ENCODE peak calls at places on chromosome 18, in ten cellular contexts. Z is GM12865; N is Right ventricle myocardium superior; W is brain microvascular endothelial cell; V is GM10248; U is MCF 10A; P is IMR-90; L is naive thymus-derived CD8-positive, alpha-beta T cell; R is adipocyte; A is activated gamma-delta T cell treated with Interleukin-2 at 50 U/mL for 16 hours. S is an unnamed sample.

GRCh38 chr18:5709476-5710095 is 165.8 kb upstream of the EPB41L3 start:
- DNase-seq in P (no peak), Z (no peak), W (no peak), N (no peak), L (no peak), A (no peak), V (no peak), R (no peak), U (no peak), S (no peak)

GRCh38 chr18:2444201-2444875 is 127.0 kb downstream of the METTL4 start:
- DNase-seq in V (no peak), R (no peak), W (no peak), P (no peak), U (no peak), Z (no peak), L (no peak), N (no peak), A (no peak), S (no peak)

GRCh38 chr18:48605408-48605845 is 66.6 kb downstream of the CTIF start:
- DNase-seq in N (peak), W (no peak), U (peak), R (no peak), V (peak), L (no peak), P (peak), Z (peak), A (no peak), S (no peak)

GRCh38 chr18:31039426-31039825 is 3.1 kb downstream of the DSC3 start:
- DNase-seq in W (no peak), Z (no peak), V (no peak), N (no peak), P (no peak), A (no peak), U (peak), L (no peak), R (no peak), S (no peak)

GRCh38 chr18:28178720-28179119 is 1.8 kb upstream of the CDH2 start:
- DNase-seq in V (no peak), N (no peak), L (no peak), Z (no peak), U (peak), R (peak), P (peak), W (peak), A (no peak), S (peak)

GRCh38 chr18:25164837-25165791 is 186.9 kb downstream of the ZNF521 start:
- DNase-seq in L (no peak), W (peak), U (no peak), P (peak), V (peak), R (peak), Z (peak), A (no peak), N (no peak), S (peak)

GRCh38 chr18:58015045-58015444 is 29.0 kb upstream of the NEDD4L start:
- DNase-seq in L (peak), R (no peak), U (no peak), A (no peak), W (no peak), N (no peak), V (peak), P (no peak), Z (peak), S (no peak)

GRCh38 chr18:46152436-46152807 is 48.2 kb downstream of the HAUS1 start:
- DNase-seq in P (peak), U (peak), A (no peak), L (no peak), W (peak), Z (no peak), R (peak), N (peak), V (no peak), S (peak)

GRCh38 chr18:3305354-3305762 is 43.4 kb downstream of the MYL12B start:
- DNase-seq in P (peak), A (peak), R (peak), N (no peak), L (no peak), U (peak), Z (peak), V (no peak), W (peak), S (peak)

GRCh38 chr18:4758980-4759379 is 303.9 kb upstream of the DLGAP1 start:
- DNase-seq in A (no peak), W (no peak), R (no peak), N (no peak), V (no peak), Z (peak), P (no peak), U (no peak), L (no peak), S (no peak)

GRCh38 chr18:13284330-13285027 is 65.9 kb downstream of the LDLRAD4 start:
- DNase-seq in A (no peak), Z (peak), W (no peak), V (no peak), P (no peak), R (no peak), U (no peak), L (no peak), N (no peak), S (no peak)

GRCh38 chr18:30971338-30971956 is 71.1 kb downstream of the DSC3 start:
- DNase-seq in L (no peak), P (peak), R (peak), A (no peak), Z (peak), N (no peak), W (no peak), V (peak), U (peak), S (peak)

GRCh38 chr18:72830109-72830508 is 37.7 kb downstream of the NETO1 start:
- DNase-seq in U (peak), W (no peak), Z (no peak), L (no peak), N (no peak), V (no peak), P (no peak), A (no peak), R (peak), S (no peak)

GRCh38 chr18:23872701-23873550 is 141.6 kb upstream of the TTC39C start:
- DNase-seq in R (no peak), U (peak), Z (no peak), A (peak), W (no peak), P (no peak), V (no peak), N (no peak), L (peak), S (no peak)

GRCh38 chr18:7273301-7273911 is 42.5 kb downstream of the LRRC30 start:
- DNase-seq in V (no peak), A (no peak), L (no peak), W (peak), U (peak), Z (no peak), N (peak), P (peak), R (peak), S (peak)

GRCh38 chr18:57775937-57776336 is 27.2 kb downstream of the ATP8B1 start:
- DNase-seq in A (no peak), Z (no peak), V (no peak), L (no peak), N (no peak), U (peak), R (no peak), P (peak), W (no peak), S (peak)

GRCh38 chr18:36662000-36662399 is 166.8 kb downstream of the TPGS2 start:
- DNase-seq in N (no peak), L (no peak), V (no peak), R (peak), A (no peak), W (no peak), Z (peak), U (peak), P (peak), S (peak)

GRCh38 chr18:62862451-62862850 is 147.1 kb downstream of the PHLPP1 start:
- DNase-seq in A (no peak), L (no peak), U (no peak), Z (no peak), W (peak), N (no peak), V (no peak), R (no peak), P (no peak), S (no peak)

GRCh38 chr18:49966090-49966489 is 152.8 kb upstream of the ACAA2 start:
- DNase-seq in N (no peak), A (no peak), P (no peak), U (no peak), L (no peak), V (no peak), Z (no peak), R (no peak), W (no peak), S (no peak)

GRCh38 chr18:74376523-74376922 is 60.9 kb downstream of the C18orf63 start:
- DNase-seq in W (no peak), N (no peak), U (no peak), P (no peak), A (no peak), V (no peak), L (no peak), R (no peak), Z (no peak), S (no peak)

GRCh38 chr18:3907955-3908354 is 458.0 kb downstream of the TGIF1 start:
- DNase-seq in V (no peak), R (no peak), Z (no peak), A (no peak), L (no peak), U (no peak), P (no peak), N (no peak), W (no peak), S (no peak)

GRCh38 chr18:50429207-50429948 is 54.5 kb downstream of the SKA1 start:
- DNase-seq in Z (peak), U (peak), R (peak), W (peak), A (no peak), N (no peak), V (peak), L (no peak), P (peak), S (peak)

GRCh38 chr18:27604583-27604982 is 419.5 kb upstream of the CHST9 start:
- DNase-seq in A (no peak), V (no peak), U (peak), N (no peak), P (peak), Z (no peak), R (peak), L (no peak), W (peak), S (peak)

GRCh38 chr18:5543854-5544389 is at the start of gene EPB41L3:
- DNase-seq in W (no peak), P (peak), A (no peak), R (peak), N (peak), U (no peak), Z (no peak), V (no peak), L (no peak), S (no peak)

GRCh38 chr18:23213200-23213599 is 77.9 kb downstream of the CABLES1 start:
- DNase-seq in W (no peak), R (peak), A (no peak), Z (no peak), U (peak), L (no peak), P (no peak), V (no peak), N (no peak), S (peak)

GRCh38 chr18:14089781-14090180 is 42.5 kb downstream of the ZNF519 start:
- DNase-seq in L (no peak), V (no peak), R (no peak), A (no peak), P (peak), Z (no peak), N (no peak), U (no peak), W (no peak), S (no peak)

GRCh38 chr18:33652645-33653044 is 74.6 kb downstream of the ASXL3 start:
- DNase-seq in L (no peak), P (no peak), U (no peak), W (no peak), Z (no peak), A (no peak), V (no peak), N (no peak), R (no peak), S (no peak)

GRCh38 chr18:77995593-77995992 is 745.9 kb downstream of the GALR1 start:
- DNase-seq in Z (no peak), R (no peak), N (no peak), P (no peak), A (no peak), U (no peak), V (no peak), L (no peak), W (no peak), S (no peak)

GRCh38 chr18:49359732-49360444 is 100.6 kb downstream of the DYM start:
- DNase-seq in Z (peak), W (no peak), R (peak), A (no peak), U (no peak), V (peak), L (no peak), P (peak), N (no peak), S (peak)

GRCh38 chr18:2312440-2312839 is 258.9 kb downstream of the METTL4 start:
- DNase-seq in R (no peak), N (no peak), U (no peak), P (no peak), V (peak), W (no peak), Z (no peak), L (no peak), A (no peak), S (no peak)

GRCh38 chr18:55586841-55587240 is 1.2 kb downstream of the TCF4 start:
- DNase-seq in N (no peak), Z (peak), L (no peak), R (peak), U (no peak), A (no peak), W (peak), P (peak), V (no peak), S (peak)

GRCh38 chr18:79420033-79420745 is 24.5 kb downstream of the NFATC1 start:
- DNase-seq in P (no peak), N (no peak), V (no peak), U (no peak), L (no peak), A (no peak), W (no peak), R (no peak), Z (no peak), S (no peak)

GRCh38 chr18:77095356-77096030 is 37.1 kb downstream of the MBP start:
- DNase-seq in A (no peak), N (no peak), U (no peak), V (no peak), R (no peak), W (no peak), P (no peak), Z (no peak), L (no peak), S (no peak)

GRCh38 chr18:56162316-56162715 is 476.1 kb downstream of the TXNL1 start:
- DNase-seq in W (no peak), Z (no peak), L (no peak), R (no peak), A (no peak), N (no peak), P (peak), U (no peak), V (no peak), S (no peak)

GRCh38 chr18:48328473-48329205 is 80.5 kb downstream of the ZBTB7C start:
- DNase-seq in U (peak), Z (no peak), W (peak), L (no peak), A (no peak), N (no peak), V (no peak), P (peak), R (peak), S (peak)

GRCh38 chr18:2304378-2305175 is 266.7 kb downstream of the METTL4 start:
- DNase-seq in L (no peak), U (peak), W (peak), R (peak), N (no peak), A (no peak), V (no peak), Z (no peak), P (peak), S (peak)

GRCh38 chr18:29147944-29148343 is 971.0 kb upstream of the CDH2 start:
- DNase-seq in L (no peak), N (peak), A (no peak), U (peak), V (no peak), R (peak), Z (no peak), P (peak), W (peak), S (peak)

GRCh38 chr18:7778181-7778580 is 211.1 kb downstream of the PTPRM start:
- DNase-seq in P (peak), A (no peak), Z (no peak), N (no peak), U (no peak), R (no peak), L (no peak), W (peak), V (no peak), S (peak)

GRCh38 chr18:62717059-62717849 is 1.9 kb downstream of the PHLPP1 start:
- DNase-seq in W (peak), Z (peak), L (peak), P (peak), N (no peak), A (peak), R (peak), V (no peak), U (peak), S (peak)

GRCh38 chr18:12621737-12622306 is 36.1 kb downstream of the SPIRE1 start:
- DNase-seq in L (no peak), N (no peak), V (no peak), U (peak), W (peak), A (no peak), P (peak), Z (no peak), R (peak), S (peak)